ENCODE peak calls at places on chromosomes 11 and 22, in four cellular contexts. B is NCI-H1105, V is heart right ventricle, M is iPS DF 6.9. G is an unnamed sample.

GRCh38 chr22:26648011-26648497 is 9.3 kb upstream of the MIAT start:
- DNase-seq in B (peak), M (no peak), V (no peak), G (no peak)

GRCh38 chr22:27880778-27881394 is 38.2 kb downstream of the PITPNB start:
- DNase-seq in M (peak), V (peak), B (no peak), G (no peak)

GRCh38 chr11:113505046-113505445 is 29.8 kb upstream of the DRD2 start:
- DNase-seq in B (no peak), V (no peak), M (no peak), G (no peak)

GRCh38 chr11:132453411-132453810 is 1078.9 kb downstream of the OPCML start:
- DNase-seq in B (no peak), V (no peak), M (no peak), G (no peak)

GRCh38 chr11:46141597-46141996 is 20.3 kb upstream of the PHF21A start:
- DNase-seq in B (no peak), M (no peak), V (no peak), G (no peak)

GRCh38 chr11:92152245-92152644 is 72.4 kb upstream of the FAT3 start:
- DNase-seq in M (peak), V (no peak), B (no peak), G (no peak)

GRCh38 chr11:119093951-119094815 is 7.5 kb downstream of the DPAGT1 start:
- DNase-seq in B (no peak), M (no peak), V (no peak), G (no peak)

GRCh38 chr11:93291146-93291545 is 39.4 kb upstream of the DEUP1 start:
- DNase-seq in B (no peak), M (no peak), V (no peak), G (no peak)

GRCh38 chr11:484616-485015 is 22.4 kb downstream of the RNH1 start:
- DNase-seq in V (no peak), M (no peak), B (no peak), G (no peak)

G was measured in left ventricle myocardium inferior.